ENCODE peak calls at places on chromosomes 3 and 15, in nine cellular contexts. Q is adrenal gland; I is tibial artery; R is OCI-LY7; L is CD8-positive, alpha-beta memory T cell; A is CD8-positive, alpha-beta T cell; V is astrocyte; F is neural progenitor cell; Z is endodermal cell. J is an unnamed sample. For H3K4me1, the result is how much of the 10 kb centered on the place peaks cover.

GRCh38 chr3:50211930-50212329 is 6.9 kb downstream of the SLC38A3 start:
- DNase-seq in Z (no peak), L (no peak), F (no peak), Q (no peak), A (no peak), I (no peak), V (peak), R (no peak), J (no peak)

GRCh38 chr3:16243706-16244490 is 20.8 kb downstream of the DPH3 start:
- DNase-seq in F (no peak), L (no peak), Q (peak), I (no peak), R (no peak), A (no peak), Z (no peak), V (peak), J (no peak)

GRCh38 chr15:31261266-31262142 is 65.1 kb upstream of the KLF13 start:
- DNase-seq in V (no peak), L (no peak), Q (peak), Z (peak), R (no peak), I (peak), F (no peak), A (no peak), J (no peak)

GRCh38 chr3:8452112-8452511 is 49.5 kb upstream of the LMCD1 start:
- DNase-seq in F (no peak), A (no peak), Z (no peak), V (no peak), L (no peak), Q (no peak), I (no peak), R (no peak), J (no peak)

GRCh38 chr15:89948796-89949195 is 36.0 kb upstream of the ARPIN start:
- DNase-seq in R (no peak), I (no peak), V (no peak), L (no peak), Z (no peak), A (no peak), Q (no peak), F (no peak), J (no peak)

GRCh38 chr15:60745469-60745971 is 266.6 kb upstream of the ICE2 start:
- DNase-seq in A (no peak), R (no peak), L (no peak), Z (no peak), Q (peak), V (no peak), F (no peak), I (peak), J (no peak)

GRCh38 chr3:278300-279064 is 81.9 kb downstream of the CHL1 start:
- DNase-seq in I (no peak), R (peak), F (no peak), Z (no peak), A (no peak), L (no peak), Q (no peak), V (no peak), J (no peak)

GRCh38 chr3:128009952-128010846 is 42.0 kb upstream of the SEC61A1 start:
- DNase-seq in R (no peak), Z (no peak), A (no peak), V (peak), I (no peak), L (no peak), F (no peak), Q (no peak), J (no peak)

GRCh38 chr15:99963096-99963825 is 230.0 kb upstream of the LYSMD4 start:
- DNase-seq in A (no peak), V (peak), I (no peak), Q (peak), L (no peak), Z (peak), F (no peak), R (no peak), J (no peak)

GRCh38 chr15:77143606-77144005 is 72.7 kb upstream of the TSPAN3 start:
- DNase-seq in I (no peak), R (no peak), L (no peak), Q (no peak), Z (no peak), F (no peak), A (no peak), V (peak), J (no peak)

GRCh38 chr15:77144492-77145070 is 73.7 kb upstream of the TSPAN3 start:
- DNase-seq in V (peak), F (no peak), R (no peak), Q (no peak), I (no peak), L (no peak), A (no peak), Z (no peak), J (no peak)

GRCh38 chr15:77145370-77145769 is 74.5 kb upstream of the TSPAN3 start:
- DNase-seq in R (no peak), L (no peak), V (no peak), I (no peak), Z (no peak), F (no peak), A (no peak), Q (no peak), J (no peak)

GRCh38 chr15:77143191-77143590 is 72.3 kb upstream of the TSPAN3 start:
- DNase-seq in A (no peak), F (no peak), V (no peak), R (no peak), L (no peak), Z (no peak), Q (no peak), I (no peak), J (no peak)

GRCh38 chr15:77144028-77144427 is 73.1 kb upstream of the TSPAN3 start:
- DNase-seq in L (no peak), Q (no peak), I (no peak), Z (no peak), R (no peak), A (no peak), V (peak), F (no peak), J (no peak)
- H3K4me1 ChIP-seq in L (under half), Q (under half), I (under half), Z (under half), R (under half), A (under half), V (under half), F (under half), J (under half)

GRCh38 chr3:141386611-141387110 is 18.4 kb downstream of the ZBTB38 start:
- DNase-seq in L (no peak), F (no peak), R (peak), Q (no peak), A (no peak), V (no peak), I (no peak), Z (no peak), J (no peak)
- H3K4me3 ChIP-seq in L (no peak), F (no peak), R (peak), Q (no peak), A (no peak), V (no peak), I (no peak), Z (no peak), J (no peak)

GRCh38 chr15:85030301-85031049 is 48.8 kb downstream of the PDE8A start:
- DNase-seq in R (no peak), F (no peak), L (no peak), Q (no peak), I (no peak), V (peak), Z (no peak), A (no peak), J (peak)
- H3K27ac ChIP-seq in R (no peak), F (no peak), L (no peak), Q (peak), I (no peak), V (peak), Z (no peak), A (no peak), J (no peak)

DNA sequence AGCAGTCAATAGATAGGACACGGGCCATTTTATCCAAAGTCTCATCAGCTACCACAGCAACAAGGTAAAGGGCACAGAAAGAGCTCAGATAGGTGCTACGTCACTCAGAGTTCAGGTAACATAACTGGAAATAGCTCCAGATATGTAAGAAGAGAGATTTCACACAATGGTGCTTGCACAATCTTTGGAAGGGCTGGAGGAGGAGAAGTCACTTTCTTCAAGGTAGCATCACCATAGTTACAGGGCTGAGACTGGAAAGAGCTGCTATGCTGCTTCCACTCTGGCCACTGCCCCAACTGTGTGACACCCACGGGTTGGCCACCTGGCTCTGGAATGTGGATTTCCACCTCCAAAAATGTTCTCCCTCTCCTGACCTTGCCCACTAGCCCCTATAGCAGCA is 448.8 kb upstream of the THBS1 start:
- DNase-seq in F (no peak), Z (no peak), V (no peak), A (no peak), R (no peak), I (no peak), L (no peak), Q (no peak), J (no peak)
- H3K4me1 ChIP-seq in F (under half), Z (under half), V (half or more), A (under half), R (under half), I (under half), L (under half), Q (under half), J (under half)

DNA sequence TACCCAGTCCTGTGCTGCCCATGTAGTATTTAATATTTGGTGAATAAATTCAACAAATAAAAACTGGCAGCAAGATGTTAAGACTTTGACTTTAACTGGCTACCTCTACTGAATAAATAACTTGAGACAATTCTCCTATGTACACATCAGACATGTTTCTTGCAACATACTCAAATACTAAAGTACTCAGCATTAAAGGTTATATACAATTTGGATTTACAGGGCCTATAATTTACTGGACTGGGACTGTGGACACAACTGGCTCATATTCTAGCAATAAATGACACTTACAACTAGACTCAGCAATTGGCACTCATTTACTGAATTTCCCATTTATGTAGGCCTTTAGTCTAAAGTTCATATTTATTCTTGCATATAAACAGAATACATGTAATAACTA is 2.4 kb downstream of the RPL22L1 start:
- DNase-seq in R (no peak), Z (no peak), V (no peak), L (no peak), I (no peak), F (no peak), Q (no peak), A (no peak), J (no peak)
- H3K4me3 ChIP-seq in R (peak), Z (peak), V (peak), L (no peak), I (no peak), F (peak), Q (no peak), A (no peak), J (no peak)

GRCh38 chr3:19920401-19921075 is 13.5 kb downstream of the EFHB start:
- DNase-seq in R (no peak), A (no peak), Z (no peak), V (no peak), F (no peak), I (no peak), Q (no peak), L (no peak), J (no peak)

GRCh38 chr3:19911452-19911851 is 22.6 kb downstream of the EFHB start:
- DNase-seq in Z (no peak), A (no peak), I (no peak), L (no peak), V (no peak), Q (no peak), R (no peak), F (no peak), J (no peak)

GRCh38 chr3:19917167-19917566 is 16.9 kb downstream of the EFHB start:
- DNase-seq in L (no peak), F (no peak), A (no peak), Q (no peak), V (no peak), Z (no peak), I (no peak), R (no peak), J (no peak)
- H3K27ac ChIP-seq in L (no peak), F (no peak), A (no peak), Q (no peak), V (no peak), Z (no peak), I (no peak), R (no peak), J (no peak)

DNA sequence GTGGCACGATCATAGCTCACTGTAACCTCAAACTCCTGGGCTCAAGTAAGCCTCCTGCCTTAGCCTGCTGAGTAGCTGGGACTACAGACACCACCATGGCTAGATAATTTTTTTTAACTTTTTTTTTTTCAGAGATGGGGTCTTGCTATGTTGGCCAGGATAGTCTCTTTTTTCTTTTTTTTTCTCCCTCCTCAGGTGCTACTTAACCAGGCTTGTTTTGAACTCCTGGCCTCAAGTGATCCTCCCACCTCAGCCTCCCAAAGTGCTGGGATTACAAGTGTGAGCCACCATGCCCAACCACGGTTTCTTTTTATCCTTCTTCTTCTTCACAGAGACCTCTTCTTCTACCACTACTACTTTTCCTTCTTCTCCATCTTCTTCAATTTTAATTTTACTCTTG is 53.8 kb upstream of the MAP4 start:
- DNase-seq in L (no peak), R (no peak), V (no peak), F (no peak), I (no peak), Q (no peak), Z (no peak), A (no peak), J (no peak)
- H3K4me1 ChIP-seq in L (under half), R (under half), V (under half), F (under half), I (under half), Q (under half), Z (under half), A (under half), J (under half)

GRCh38 chr3:168544097-168544957 is 448.6 kb upstream of the GOLIM4 start:
- DNase-seq in Q (no peak), V (no peak), Z (peak), A (no peak), F (peak), L (no peak), I (no peak), R (no peak), J (no peak)
- H3K4me3 ChIP-seq in Q (no peak), V (no peak), Z (no peak), A (no peak), F (no peak), L (no peak), I (no peak), R (no peak), J (no peak)

DNA sequence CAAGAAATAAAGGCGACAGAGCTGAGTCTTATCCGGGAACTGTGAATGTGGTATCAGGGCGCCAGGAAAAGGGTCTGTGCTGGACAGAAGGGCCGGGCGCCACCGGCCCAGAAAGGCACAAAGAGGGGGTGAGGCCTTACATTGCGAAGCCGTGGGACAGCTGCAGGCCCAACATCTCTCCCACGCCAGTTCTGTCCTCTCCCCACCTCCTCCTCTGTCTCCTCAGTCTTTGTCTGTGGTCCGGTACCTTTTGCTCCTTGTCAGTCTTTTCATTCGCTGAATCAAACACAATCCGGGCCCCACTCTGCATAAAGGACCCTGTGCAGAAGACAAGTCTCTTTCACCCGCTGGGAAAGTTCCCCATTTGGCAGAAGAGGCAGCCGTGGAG is 81.8 kb downstream of the LRIG1 start:
- DNase-seq in R (no peak), Z (no peak), V (no peak), L (no peak), F (no peak), Q (no peak), A (no peak), I (no peak), J (no peak)
- H3K27ac ChIP-seq in R (no peak), Z (peak), V (no peak), L (no peak), F (peak), Q (no peak), A (no peak), I (peak), J (no peak)

DNA sequence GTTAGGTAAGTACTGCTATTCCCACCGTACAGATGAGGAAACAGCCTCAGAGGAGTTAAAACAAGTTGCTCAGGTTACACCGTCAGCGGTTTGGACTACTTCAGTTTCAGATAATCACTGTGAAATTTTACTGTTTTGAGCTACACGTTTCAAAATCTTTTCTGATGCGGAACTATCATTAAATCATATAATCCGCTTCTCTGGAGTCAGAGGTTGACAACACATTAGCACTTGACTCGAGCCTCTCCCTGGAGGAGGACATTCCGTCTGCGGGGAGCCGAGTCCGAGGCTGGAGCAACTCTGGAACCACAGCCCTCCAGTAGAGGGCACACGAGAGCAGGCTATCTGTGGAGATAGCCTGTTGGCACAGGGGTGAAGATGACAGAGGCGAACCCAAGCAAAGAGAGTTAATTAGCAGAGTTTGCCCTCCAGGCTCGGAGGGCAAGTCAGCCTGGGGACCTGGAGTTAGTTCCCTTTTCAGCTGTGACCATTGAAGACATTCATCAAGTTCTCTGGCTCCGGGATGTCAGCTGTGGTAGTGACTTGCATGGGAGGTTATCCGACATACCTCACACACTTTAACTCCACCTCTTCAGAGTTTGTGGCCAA is 131.2 kb downstream of the IGF1R start:
- DNase-seq in F (peak), R (peak), A (peak), I (peak), Z (peak), L (peak), V (no peak), Q (peak), J (peak)
- H3K4me1 ChIP-seq in F (under half), R (under half), A (under half), I (under half), Z (under half), L (under half), V (under half), Q (under half), J (under half)